ENCODE peak calls at places on chromosomes 7 and 10, in four cellular contexts. I is K562, H is HepG2, T is GM12878. W is an unnamed sample.

GRCh38 chr7:158432369-158433270 is 155.0 kb downstream of the PTPRN2 start:
- DNase-seq in H (peak; percentile 95), I (no peak), T (no peak), W (no peak)

GRCh38 chr10:14583252-14583651 is 191.4 kb downstream of the FAM107B start:
- DNase-seq in T (no peak), H (no peak), I (no peak), W (no peak)

GRCh38 chr10:62625484-62625883 is 179.0 kb upstream of the ADO start:
- DNase-seq in H (no peak), I (no peak), T (no peak), W (no peak)

GRCh38 chr7:50092579-50093411 is at the start of gene ZPBP:
- DNase-seq in H (peak; percentile 18), I (peak; percentile 24), T (peak; percentile 30), W (peak; percentile 51)

GRCh38 chr7:7438851-7439250 is 96.8 kb downstream of the COL28A1 start:
- DNase-seq in T (no peak), H (peak; percentile 36), I (no peak), W (no peak)

GRCh38 chr10:102673961-102674511 is 29.8 kb downstream of the TRIM8 start:
- DNase-seq in T (no peak), H (peak; percentile 60), I (peak; percentile 78), W (no peak)

GRCh38 chr10:18719811-18720210 is 60.6 kb downstream of the ARL5B start:
- DNase-seq in T (no peak), H (no peak), I (no peak), W (no peak)

GRCh38 chr7:40978047-40978446 is 724.8 kb downstream of the INHBA start:
- DNase-seq in T (no peak), H (no peak), I (no peak), W (no peak)

GRCh38 chr7:98568891-98569290 is 48.2 kb upstream of the NPTX2 start:
- DNase-seq in I (no peak), T (no peak), H (no peak), W (no peak)

GRCh38 chr10:79018591-79019011 is 50.2 kb upstream of the ZMIZ1 start:
- DNase-seq in I (no peak), H (no peak), T (no peak), W (no peak)

GRCh38 chr7:134368851-134369533 is 52.3 kb upstream of the SLC35B4 start:
- DNase-seq in T (no peak), H (peak; percentile 87), I (no peak), W (no peak)

GRCh38 chr7:47622946-47623640 is 41.2 kb upstream of the TNS3 start:
- DNase-seq in T (no peak), I (no peak), H (peak; percentile 89), W (no peak)

GRCh38 chr7:8133955-8134733 is 127.8 kb downstream of the ICA1 start:
- DNase-seq in T (peak; percentile 99), H (no peak), I (no peak), W (no peak)

GRCh38 chr7:69095649-69096048 is 502.6 kb upstream of the AUTS2 start:
- DNase-seq in I (no peak), T (no peak), H (no peak), W (no peak)

GRCh38 chr7:4878336-4879335 is 4.9 kb downstream of the RADIL start:
- DNase-seq in H (no peak), I (no peak), T (no peak), W (no peak)

GRCh38 chr7:44965441-44965903 is 13.3 kb downstream of the MYO1G start:
- DNase-seq in H (no peak), T (no peak), I (no peak), W (no peak)

GRCh38 chr7:54985405-54986360 is 33.1 kb upstream of the EGFR start:
- DNase-seq in T (no peak), I (no peak), H (peak; percentile 42), W (no peak)

GRCh38 chr7:149261829-149262617 is at the start of gene ZNF783:
- DNase-seq in H (peak; percentile 70), T (peak; percentile 32), I (peak; percentile 85), W (peak; percentile 50)

GRCh38 chr10:13990918-13991317 is 339.8 kb downstream of the FRMD4A start:
- DNase-seq in H (no peak), I (no peak), T (no peak), W (no peak)

GRCh38 chr10:79069325-79070090 is 742 bp downstream of the ZMIZ1 start:
- DNase-seq in T (no peak), H (no peak), I (peak; percentile 81), W (no peak)

GRCh38 chr10:22247636-22248035 is 29.8 kb upstream of the EBLN1 start:
- DNase-seq in I (no peak), H (no peak), T (no peak), W (no peak)

GRCh38 chr10:34813626-34814227 is 1.4 kb downstream of the PARD3 start:
- DNase-seq in I (no peak), T (no peak), H (peak; percentile 42), W (no peak)

GRCh38 chr7:28984631-28985030 is 26.5 kb upstream of the TRIL start:
- DNase-seq in H (no peak), I (no peak), T (no peak), W (no peak)

GRCh38 chr10:22047812-22048211 is 44.3 kb upstream of the DNAJC1 start:
- DNase-seq in I (no peak), T (no peak), H (no peak), W (no peak)

GRCh38 chr7:148296994-148297644 is 293.4 kb upstream of the C7orf33 start:
- DNase-seq in I (peak; percentile 54), H (no peak), T (no peak), W (no peak)

GRCh38 chr10:85674851-85675250 is 691.7 kb downstream of the GRID1 start:
- DNase-seq in T (no peak), I (no peak), H (no peak), W (no peak)

GRCh38 chr7:93175219-93175618 is 27.0 kb upstream of the SAMD9L start:
- DNase-seq in H (no peak), I (no peak), T (no peak), W (no peak)

GRCh38 chr7:93179173-93179572 is 31.0 kb upstream of the SAMD9L start:
- DNase-seq in H (no peak), T (no peak), I (no peak), W (no peak)

GRCh38 chr7:93176961-93177580 is 28.9 kb upstream of the SAMD9L start:
- DNase-seq in H (no peak), T (no peak), I (no peak), W (no peak)

GRCh38 chr7:93172683-93173082 is 24.5 kb upstream of the SAMD9L start:
- DNase-seq in H (no peak), I (no peak), T (no peak), W (no peak)

GRCh38 chr7:93178213-93178612 is 30.0 kb upstream of the SAMD9L start:
- DNase-seq in T (no peak), H (no peak), I (no peak), W (no peak)
- TF ChIP-seq CBX5 in T (no peak), H (no peak), I (no peak), W (no peak)

GRCh38 chr7:155663942-155664341 is 19.5 kb downstream of the RBM33 start:
- DNase-seq in T (no peak), I (no peak), H (no peak), W (no peak)
- TF ChIP-seq USF2 in T (no peak), I (no peak), H (no peak), W (no peak)

GRCh38 chr7:883029-884021 is 7.0 kb downstream of the GET4 start:
- DNase-seq in H (no peak), I (no peak), T (no peak), W (no peak)

GRCh38 chr7:882336-883028 is 6.1 kb downstream of the GET4 start:
- DNase-seq in T (no peak), I (no peak), H (no peak), W (no peak)

GRCh38 chr7:879706-880105 is 3.4 kb downstream of the GET4 start:
- DNase-seq in I (no peak), H (no peak), T (no peak), W (no peak)

GRCh38 chr7:880450-880849 is 4.1 kb downstream of the GET4 start:
- DNase-seq in T (no peak), I (no peak), H (no peak), W (no peak)

GRCh38 chr7:881441-882234 is 5.3 kb downstream of the GET4 start:
- DNase-seq in H (no peak), T (no peak), I (no peak), W (no peak)
- TF ChIP-seq HDAC6 in H (no peak), T (no peak), I (no peak), W (no peak)

DNA sequence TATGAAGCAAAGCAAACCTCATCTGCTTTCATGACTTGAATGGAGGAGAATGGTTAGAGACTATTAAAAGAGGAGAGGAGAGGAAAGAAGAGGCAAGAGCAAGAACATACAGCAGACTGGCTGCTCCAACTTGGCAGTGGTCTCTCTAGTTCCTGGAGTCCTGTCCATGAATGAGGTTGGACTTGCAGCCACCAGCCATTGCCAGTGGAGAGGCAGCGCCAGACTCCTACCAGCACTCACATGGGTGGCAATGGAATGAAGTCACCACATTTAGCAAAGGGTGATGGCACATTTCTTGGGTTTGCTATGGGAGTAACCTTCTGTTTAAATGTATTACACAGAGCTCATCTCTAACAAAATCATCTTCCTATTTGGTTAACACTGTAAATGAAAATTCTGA is 257.8 kb upstream of the IMMP2L start:
- DNase-seq in H (no peak), T (no peak), I (no peak), W (no peak)
- TF ChIP-seq CBX5 in H (no peak), T (no peak), I (no peak), W (no peak)

W was measured in H1.